ENCODE peak calls at places on chromosomes 7 and 10, in ten cellular contexts. F is endothelial cell of umbilical vein; T is stimulated activated naive B cell treated with anti-CD40 and anti-IgM and Interleukin-4, amounts not matched to agents 10 μg/mL and 1 μg/mL and 100 μg/mL, for 72 hours; Z is progenitor cell of endocrine pancreas; A is stimulated activated CD4-positive, alpha-beta T cell treated with anti-CD3 and anti-CD28 coated beads, Interleukin-1b, Interleukin-23, amount 100 ng/mL, for 24 hours; N is H54; G is NCI-H510A; R is nephron progenitor cell; X is cardiac muscle cell; B is NCI-H1930. W is an unnamed sample.

GRCh38 chr10:86139066-86139657 is 227.4 kb downstream of the GRID1 start:
- DNase-seq in F (no peak), T (no peak), Z (no peak), A (no peak), N (no peak), G (no peak), R (peak), X (peak), B (no peak), W (no peak)

GRCh38 chr7:7931626-7932025 is 37.0 kb upstream of the GLCCI1 start:
- DNase-seq in F (no peak), T (no peak), Z (no peak), A (no peak), N (no peak), G (no peak), R (no peak), X (no peak), B (no peak), W (no peak)

GRCh38 chr10:84138478-84139125 is 707 bp upstream of the GHITM start:
- DNase-seq in F (no peak), T (no peak), Z (no peak), A (peak), N (no peak), G (no peak), R (no peak), X (no peak), B (no peak), W (peak)

GRCh38 chr10:125742465-125742864 is 23.0 kb downstream of the EDRF1 start:
- DNase-seq in F (peak), T (no peak), Z (no peak), A (no peak), N (no peak), G (no peak), R (no peak), X (peak), B (no peak), W (no peak)

GRCh38 chr10:33422779-33423520 is 88.5 kb upstream of the NRP1 start:
- DNase-seq in F (no peak), T (no peak), Z (no peak), A (no peak), N (no peak), G (peak), R (no peak), X (peak), B (peak), W (no peak)

GRCh38 chr10:30384791-30385201 is 35.7 kb upstream of the MTPAP start:
- DNase-seq in F (no peak), T (no peak), Z (no peak), A (no peak), N (no peak), G (peak), R (no peak), X (peak), B (no peak), W (no peak)

GRCh38 chr7:21884496-21884895 is 61.2 kb downstream of the CDCA7L start:
- DNase-seq in F (no peak), T (no peak), Z (no peak), A (no peak), N (no peak), G (no peak), R (no peak), X (no peak), B (no peak), W (no peak)

GRCh38 chr7:112790651-112790973 is 419 bp upstream of the TMEM168 start:
- DNase-seq in F (no peak), T (no peak), Z (no peak), A (no peak), N (no peak), G (no peak), R (no peak), X (no peak), B (no peak), W (no peak)

GRCh38 chr10:125217986-125218675 is 57.8 kb upstream of the CTBP2 start:
- DNase-seq in F (no peak), T (no peak), Z (no peak), A (no peak), N (no peak), G (no peak), R (no peak), X (peak), B (no peak), W (no peak)

GRCh38 chr7:158277219-158278141 is 310.1 kb downstream of the PTPRN2 start:
- DNase-seq in F (no peak), T (no peak), Z (no peak), A (no peak), N (no peak), G (no peak), R (no peak), X (no peak), B (no peak), W (no peak)

GRCh38 chr7:117171106-117171505 is 151.8 kb downstream of the WNT2 start:
- DNase-seq in F (no peak), T (no peak), Z (no peak), A (no peak), N (no peak), G (no peak), R (no peak), X (no peak), B (no peak), W (no peak)

GRCh38 chr10:69883256-69883655 is 81.5 kb downstream of the COL13A1 start:
- DNase-seq in F (no peak), T (no peak), Z (no peak), A (no peak), N (no peak), G (peak), R (no peak), X (no peak), B (no peak), W (no peak)

GRCh38 chr10:93813507-93814465 is 56.0 kb downstream of the LGI1 start:
- DNase-seq in F (peak), T (peak), Z (peak), A (peak), N (peak), G (no peak), R (peak), X (peak), B (no peak), W (no peak)

GRCh38 chr10:44882146-44882720 is 28.9 kb upstream of the TMEM72 start:
- DNase-seq in F (no peak), T (no peak), Z (no peak), A (no peak), N (no peak), G (no peak), R (no peak), X (no peak), B (no peak), W (no peak)

GRCh38 chr7:130943336-130943901 is 209.4 kb upstream of the KLF14 start:
- DNase-seq in F (peak), T (no peak), Z (no peak), A (no peak), N (no peak), G (no peak), R (no peak), X (peak), B (no peak), W (no peak)

GRCh38 chr10:50346947-50347346 is 95.6 kb upstream of the ASAH2 start:
- DNase-seq in F (no peak), T (no peak), Z (no peak), A (no peak), N (no peak), G (no peak), R (no peak), X (no peak), B (no peak), W (no peak)

GRCh38 chr7:83947260-83947659 is 247.3 kb downstream of the SEMA3A start:
- DNase-seq in F (no peak), T (no peak), Z (no peak), A (no peak), N (peak), G (no peak), R (peak), X (peak), B (no peak), W (no peak)

GRCh38 chr7:2824678-2825461 is 19.2 kb downstream of the GNA12 start:
- DNase-seq in F (no peak), T (no peak), Z (no peak), A (no peak), N (no peak), G (no peak), R (no peak), X (no peak), B (no peak), W (no peak)

GRCh38 chr7:12322287-12322902 is 81.3 kb downstream of the VWDE start:
- DNase-seq in F (peak), T (no peak), Z (no peak), A (no peak), N (no peak), G (no peak), R (no peak), X (peak), B (no peak), W (no peak)

GRCh38 chr10:621981-622740 is 67.3 kb downstream of the DIP2C start:
- DNase-seq in F (no peak), T (no peak), Z (no peak), A (no peak), N (no peak), G (no peak), R (no peak), X (no peak), B (no peak), W (no peak)

GRCh38 chr7:131183611-131184119 is 144.0 kb upstream of the MKLN1 start:
- DNase-seq in F (no peak), T (no peak), Z (no peak), A (no peak), N (no peak), G (no peak), R (no peak), X (no peak), B (no peak), W (peak)

GRCh38 chr7:97079300-97079699 is 38.2 kb upstream of the SDHAF3 start:
- DNase-seq in F (no peak), T (peak), Z (no peak), A (no peak), N (no peak), G (no peak), R (no peak), X (no peak), B (no peak), W (no peak)

GRCh38 chr7:265998-266850 is 23.7 kb upstream of the FOXL3 start:
- DNase-seq in F (no peak), T (no peak), Z (no peak), A (no peak), N (no peak), G (no peak), R (no peak), X (no peak), B (no peak), W (no peak)

GRCh38 chr10:131972474-131973071 is 9.2 kb downstream of the BNIP3 start:
- DNase-seq in F (peak), T (no peak), Z (no peak), A (no peak), N (no peak), G (no peak), R (no peak), X (peak), B (no peak), W (no peak)

GRCh38 chr7:122300607-122301079 is 3.9 kb downstream of the FEZF1 start:
- DNase-seq in F (no peak), T (no peak), Z (no peak), A (no peak), N (no peak), G (no peak), R (no peak), X (peak), B (no peak), W (no peak)

GRCh38 chr7:13111230-13111629 is 423.8 kb downstream of the ARL4A start:
- DNase-seq in F (no peak), T (no peak), Z (no peak), A (no peak), N (no peak), G (no peak), R (no peak), X (no peak), B (no peak), W (no peak)

GRCh38 chr10:14611971-14612693 is 162.6 kb downstream of the FAM107B start:
- DNase-seq in F (no peak), T (no peak), Z (no peak), A (no peak), N (no peak), G (no peak), R (no peak), X (no peak), B (no peak), W (no peak)

GRCh38 chr7:35259555-35259954 is 5.7 kb upstream of the TBX20 start:
- DNase-seq in F (no peak), T (no peak), Z (no peak), A (no peak), N (no peak), G (no peak), R (no peak), X (peak), B (no peak), W (no peak)

GRCh38 chr7:38731195-38731594 is 100.0 kb upstream of the AMPH start:
- DNase-seq in F (no peak), T (no peak), Z (no peak), A (no peak), N (no peak), G (no peak), R (no peak), X (no peak), B (no peak), W (no peak)

GRCh38 chr7:16399265-16399801 is 22.0 kb downstream of the CRPPA start:
- DNase-seq in F (peak), T (no peak), Z (no peak), A (no peak), N (no peak), G (no peak), R (no peak), X (peak), B (no peak), W (no peak)

GRCh38 chr10:119498889-119499864 is 43.3 kb downstream of the RGS10 start:
- DNase-seq in F (no peak), T (peak), Z (no peak), A (no peak), N (no peak), G (no peak), R (no peak), X (peak), B (no peak), W (no peak)